ENCODE peak calls at places on chromosomes 1 and 21, in eight cellular contexts. D is CD4-positive, alpha-beta T cell; T is AG04450; F is fibroblast of lung; U is HCT116; C is kidney; L is CD8-positive, alpha-beta T cell; Y is caudate nucleus. H is an unnamed sample.

GRCh38 chr1:119773711-119774241 is 5.1 kb upstream of the HMGCS2 start:
- DNase-seq in D (no peak), L (no peak), Y (no peak), T (no peak), F (peak; percentile 86), C (no peak), U (no peak), H (no peak)

GRCh38 chr1:36323636-36324321 is at the start of gene EVA1B:
- DNase-seq in T (no peak), C (peak; percentile 95), L (peak; percentile 26), F (peak; percentile 84), Y (peak; percentile 29), D (no peak), U (no peak), H (peak; percentile 41)

GRCh38 chr1:65577278-65577677 is 156.8 kb downstream of the LEPR start:
- DNase-seq in C (no peak), L (no peak), Y (no peak), D (no peak), F (no peak), T (no peak), U (no peak), H (no peak)

GRCh38 chr1:1981142-1981500 is 22.5 kb downstream of the CFAP74 start:
- DNase-seq in U (no peak), D (no peak), Y (no peak), F (no peak), C (no peak), T (no peak), L (no peak), H (no peak)

GRCh38 chr1:164591858-164592257 is 32.9 kb downstream of the PBX1 start:
- DNase-seq in F (no peak), D (no peak), T (no peak), L (no peak), C (no peak), Y (no peak), U (no peak), H (no peak)

GRCh38 chr1:181205901-181206300 is 117.4 kb downstream of the IER5 start:
- DNase-seq in Y (peak; percentile 47), F (no peak), L (no peak), U (no peak), C (no peak), T (no peak), D (no peak), H (no peak)

GRCh38 chr1:1841575-1841991 is 49.3 kb downstream of the GNB1 start:
- DNase-seq in D (no peak), L (no peak), F (peak; percentile 47), Y (no peak), T (no peak), C (no peak), U (no peak), H (no peak)

GRCh38 chr21:39033878-39034589 is 149.2 kb downstream of the PSMG1 start:
- DNase-seq in F (peak; percentile 16), T (no peak), D (no peak), C (peak; percentile 93), L (no peak), Y (no peak), U (no peak), H (no peak)

GRCh38 chr1:30685796-30686165 is 37.6 kb downstream of the MATN1 start:
- DNase-seq in Y (no peak), D (no peak), C (no peak), U (no peak), L (no peak), T (no peak), F (no peak), H (no peak)

GRCh38 chr1:111834956-111835355 is 79.3 kb downstream of the DDX20 start:
- DNase-seq in D (no peak), T (no peak), U (no peak), Y (no peak), C (no peak), L (no peak), F (no peak), H (no peak)

GRCh38 chr1:90856608-90857007 is 139.5 kb upstream of the BARHL2 start:
- DNase-seq in C (no peak), T (no peak), L (no peak), Y (no peak), U (no peak), F (no peak), D (no peak), H (no peak)

GRCh38 chr1:216702170-216702569 is 21.1 kb downstream of the ESRRG start:
- DNase-seq in L (no peak), T (no peak), U (no peak), F (no peak), D (no peak), C (no peak), Y (no peak), H (no peak)

GRCh38 chr1:117346206-117346928 is 20.9 kb upstream of the MAN1A2 start:
- DNase-seq in T (no peak), Y (no peak), U (no peak), L (no peak), F (peak; percentile 24), C (no peak), D (no peak), H (no peak)
- H3K27ac ChIP-seq in T (no peak overlapping the region), Y (no peak overlapping the region), U (no peak overlapping the region), L (no peak overlapping the region), F (no peak overlapping the region), C (no peak overlapping the region), D (no peak overlapping the region), H (no peak overlapping the region)

DNA sequence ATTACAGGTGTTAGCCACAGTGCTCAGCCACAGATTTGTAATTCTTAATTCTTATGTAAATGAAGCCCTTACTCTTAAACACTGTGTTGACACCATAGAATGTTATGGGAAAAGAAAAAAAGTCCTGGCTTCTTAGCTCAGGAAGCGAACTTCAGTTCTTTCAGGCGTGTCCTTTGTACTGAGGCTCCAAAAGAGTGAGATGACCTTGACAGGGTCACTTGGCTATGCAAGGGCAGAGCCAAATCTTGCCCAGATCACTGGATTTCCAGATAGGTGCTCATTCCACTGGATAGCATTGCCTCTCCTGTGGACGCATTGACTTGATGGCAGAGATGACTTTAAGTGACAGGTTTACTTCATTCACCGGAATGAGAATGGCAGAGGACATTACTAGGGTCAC is 4.8 kb downstream of the NFYC start:
- DNase-seq in L (no peak), T (no peak), F (no peak), U (no peak), Y (no peak), D (no peak), C (no peak), H (no peak)
- H3K27ac ChIP-seq in L (no peak overlapping the region), T (no peak overlapping the region), F (no peak overlapping the region), U (no peak overlapping the region), Y (no peak overlapping the region), D (no peak overlapping the region), C (peak overlapping the region; percentile 61), H (no peak overlapping the region)

DNA sequence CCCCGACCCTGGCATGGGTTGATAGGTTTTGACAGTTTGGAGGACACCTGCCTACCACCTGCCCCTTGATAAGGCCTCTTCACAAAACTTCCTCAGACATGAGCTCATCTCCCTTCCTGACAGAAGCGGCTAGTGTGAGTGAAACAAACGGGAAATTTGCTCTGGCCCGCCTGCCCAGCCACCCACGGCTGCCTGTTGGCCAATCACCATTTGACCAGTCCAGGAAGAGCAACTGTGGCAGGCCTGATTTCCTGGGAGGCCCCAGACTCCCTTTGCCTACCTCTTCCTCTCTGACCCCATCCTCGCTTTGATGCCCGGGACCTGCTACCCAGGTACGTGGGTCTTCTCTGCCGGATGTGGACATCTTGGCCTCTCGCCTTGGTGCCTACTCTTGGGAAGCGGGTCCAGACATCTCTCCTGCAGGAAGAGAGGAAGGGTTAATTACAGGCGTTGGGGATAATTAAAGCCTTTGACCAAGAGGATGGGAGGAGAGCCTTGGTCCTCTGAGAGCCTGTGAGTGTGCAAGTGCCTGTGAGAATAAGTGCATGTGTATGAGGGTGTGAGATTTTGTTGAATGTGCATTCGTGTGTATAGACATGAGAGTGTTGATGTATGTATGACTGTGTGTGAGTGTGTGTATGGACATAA is 1.1 kb upstream of the EPHA2 start:
- DNase-seq in T (no peak), D (no peak), C (no peak), F (no peak), L (no peak), Y (no peak), U (no peak), H (no peak)
- H3K27ac ChIP-seq in T (no peak overlapping the region), D (no peak overlapping the region), C (peak overlapping the region; percentile 7), F (peak overlapping the region; percentile 34), L (no peak overlapping the region), Y (no peak overlapping the region), U (peak overlapping the region; percentile 96), H (no peak overlapping the region)

GRCh38 chr1:83717785-83718184 is 281.1 kb downstream of the TTLL7 start:
- DNase-seq in L (no peak), Y (no peak), U (no peak), C (no peak), D (no peak), F (no peak), T (no peak), H (no peak)
- H3K27ac ChIP-seq in L (no peak overlapping the region), Y (no peak overlapping the region), U (no peak overlapping the region), C (no peak overlapping the region), D (no peak overlapping the region), F (no peak overlapping the region), T (no peak overlapping the region), H (no peak overlapping the region)

DNA sequence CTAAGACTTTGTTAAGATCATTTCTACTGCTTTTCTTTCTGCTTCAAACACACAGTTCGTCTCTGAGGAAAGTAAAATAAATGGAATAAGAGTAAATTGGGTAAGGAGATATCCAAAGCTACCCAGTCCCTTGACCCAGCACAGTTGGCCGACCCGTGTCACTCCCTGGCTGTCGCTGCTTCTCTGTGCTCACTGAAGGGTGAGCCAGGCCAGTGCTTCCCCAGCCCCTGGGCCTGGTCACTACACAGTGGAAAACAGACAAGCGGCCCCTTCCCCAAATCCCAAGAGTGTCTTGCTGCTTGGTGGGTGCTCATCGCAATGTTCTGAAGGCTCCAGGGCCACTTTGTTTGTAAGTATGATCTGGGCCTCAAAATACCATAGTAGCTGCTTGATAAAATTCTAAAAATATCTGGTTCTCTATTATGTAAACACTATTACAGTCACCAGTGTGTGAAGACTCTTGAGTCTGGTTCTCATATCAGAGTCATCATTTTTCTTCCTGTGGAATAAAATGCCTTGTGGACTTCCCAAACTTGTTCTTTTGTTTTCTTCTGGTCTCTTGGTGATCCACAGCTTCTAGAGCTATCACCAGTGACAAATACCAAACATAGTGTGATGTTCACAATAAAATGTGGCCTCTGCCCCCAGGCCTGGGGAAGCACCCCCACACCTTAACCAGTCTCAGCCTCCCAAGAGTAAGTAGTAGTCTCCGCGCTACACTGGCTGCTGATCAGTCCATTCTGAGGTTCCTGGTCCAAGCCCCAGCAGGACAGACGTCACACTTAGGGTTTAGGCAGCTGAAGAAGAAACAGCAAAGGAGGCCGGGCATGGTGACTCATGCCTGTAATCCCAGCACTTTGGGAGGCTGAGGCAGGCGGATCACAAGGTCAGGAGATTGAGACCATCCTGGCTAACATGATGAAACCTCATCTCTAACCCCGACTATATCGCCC is 106.2 kb downstream of the DHRS3 start:
- DNase-seq in C (no peak), L (no peak), D (no peak), T (no peak), Y (no peak), U (no peak), F (no peak), H (no peak)
- H3K27ac ChIP-seq in C (no peak overlapping the region), L (peak overlapping the region; percentile 64), D (peak overlapping the region; percentile 89), T (peak overlapping the region; percentile 25), Y (peak overlapping the region; percentile 82), U (no peak overlapping the region), F (no peak overlapping the region), H (peak overlapping the region; percentile 49)

H was measured in substantia nigra.